ENCODE peak calls at places on chromosome 17, in six cellular contexts. M, F, G, W, Y and U are unnamed samples.

GRCh38 chr17:31733326-31733725 is 125.7 kb downstream of the COPRS start:
- DNase-seq in M (no peak), F (no peak), G (peak), W (no peak), Y (no peak), U (no peak)

GRCh38 chr17:45235071-45236001 is 13.7 kb downstream of the FMNL1 start:
- DNase-seq in M (peak), F (peak), G (peak), W (peak), Y (peak), U (peak)

GRCh38 chr17:40356906-40357861 is 7.4 kb downstream of the GJD3 start:
- DNase-seq in M (no peak), F (no peak), G (no peak), W (no peak), Y (no peak), U (no peak)

GRCh38 chr17:60077672-60078519 is 825 bp downstream of the HEATR6 start:
- DNase-seq in M (no peak), F (no peak), G (no peak), W (peak), Y (no peak), U (peak)

GRCh38 chr17:40556884-40557414 is 8.3 kb downstream of the CCR7 start:
- DNase-seq in M (no peak), F (no peak), G (no peak), W (no peak), Y (peak), U (no peak)

GRCh38 chr17:7280519-7281073 is 922 bp upstream of the SLC2A4 start:
- DNase-seq in M (peak), F (peak), G (peak), W (peak), Y (peak), U (peak)

GRCh38 chr17:44489581-44489980 is 13.6 kb downstream of the GPATCH8 start:
- DNase-seq in M (no peak), F (no peak), G (no peak), W (no peak), Y (no peak), U (no peak)

GRCh38 chr17:52157161-52157560 is 1.4 kb downstream of the CA10 start:
- DNase-seq in M (no peak), F (no peak), G (no peak), W (no peak), Y (no peak), U (no peak)

DNA sequence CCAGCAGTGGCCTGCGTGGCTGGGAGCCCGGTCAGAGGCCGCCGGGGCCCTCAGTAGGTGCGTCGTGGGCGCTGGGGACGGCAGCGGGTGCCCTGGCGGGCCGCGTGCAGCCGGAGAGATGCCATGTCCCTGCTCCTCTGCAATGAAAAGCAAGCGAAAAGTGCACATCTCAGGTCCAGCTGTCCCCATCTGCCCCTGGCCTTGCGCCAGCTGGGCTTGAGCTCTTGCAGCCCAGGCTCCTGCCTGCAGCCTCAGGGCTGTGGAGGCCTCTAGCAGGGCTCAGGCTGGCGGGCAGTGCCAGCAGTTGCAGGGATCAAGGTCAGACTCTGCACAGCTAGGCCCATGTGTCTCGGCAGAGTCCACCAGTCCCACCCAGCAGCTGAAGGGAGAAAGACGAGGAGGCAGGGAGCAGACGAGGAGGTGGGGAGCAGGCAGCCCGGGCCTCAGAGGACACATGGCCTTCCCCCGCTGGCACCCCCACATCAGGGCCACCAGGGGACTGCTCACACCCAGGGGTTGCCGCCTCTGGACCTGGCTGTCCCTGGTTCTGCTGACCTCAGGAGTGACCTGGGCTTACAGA is 11.2 kb downstream of the SLC16A3 start:
- DNase-seq in M (no peak), F (no peak), G (no peak), W (no peak), Y (no peak), U (peak)
- TF ChIP-seq CTCF in M (no peak), F (no peak), G (no peak), W (no peak), Y (no peak), U (no peak)

GRCh38 chr17:64028874-64029464 is 8.5 kb upstream of the ICAM2 start:
- DNase-seq in M (peak), F (peak), G (peak), W (peak), Y (peak), U (peak)

GRCh38 chr17:64022631-64023063 is 2.2 kb upstream of the ICAM2 start:
- DNase-seq in M (no peak), F (no peak), G (no peak), W (no peak), Y (no peak), U (no peak)

GRCh38 chr17:64024215-64024654 is 3.8 kb upstream of the ICAM2 start:
- DNase-seq in M (no peak), F (no peak), G (no peak), W (peak), Y (no peak), U (no peak)

GRCh38 chr17:64025732-64026294 is 5.4 kb upstream of the ICAM2 start:
- DNase-seq in M (peak), F (peak), G (peak), W (peak), Y (peak), U (peak)

GRCh38 chr17:64024781-64025731 is 4.6 kb upstream of the ICAM2 start:
- DNase-seq in M (no peak), F (no peak), G (peak), W (no peak), Y (no peak), U (peak)
- H3K4me3 ChIP-seq in M (no peak), F (no peak), G (no peak), W (no peak), Y (no peak), U (no peak)

DNA sequence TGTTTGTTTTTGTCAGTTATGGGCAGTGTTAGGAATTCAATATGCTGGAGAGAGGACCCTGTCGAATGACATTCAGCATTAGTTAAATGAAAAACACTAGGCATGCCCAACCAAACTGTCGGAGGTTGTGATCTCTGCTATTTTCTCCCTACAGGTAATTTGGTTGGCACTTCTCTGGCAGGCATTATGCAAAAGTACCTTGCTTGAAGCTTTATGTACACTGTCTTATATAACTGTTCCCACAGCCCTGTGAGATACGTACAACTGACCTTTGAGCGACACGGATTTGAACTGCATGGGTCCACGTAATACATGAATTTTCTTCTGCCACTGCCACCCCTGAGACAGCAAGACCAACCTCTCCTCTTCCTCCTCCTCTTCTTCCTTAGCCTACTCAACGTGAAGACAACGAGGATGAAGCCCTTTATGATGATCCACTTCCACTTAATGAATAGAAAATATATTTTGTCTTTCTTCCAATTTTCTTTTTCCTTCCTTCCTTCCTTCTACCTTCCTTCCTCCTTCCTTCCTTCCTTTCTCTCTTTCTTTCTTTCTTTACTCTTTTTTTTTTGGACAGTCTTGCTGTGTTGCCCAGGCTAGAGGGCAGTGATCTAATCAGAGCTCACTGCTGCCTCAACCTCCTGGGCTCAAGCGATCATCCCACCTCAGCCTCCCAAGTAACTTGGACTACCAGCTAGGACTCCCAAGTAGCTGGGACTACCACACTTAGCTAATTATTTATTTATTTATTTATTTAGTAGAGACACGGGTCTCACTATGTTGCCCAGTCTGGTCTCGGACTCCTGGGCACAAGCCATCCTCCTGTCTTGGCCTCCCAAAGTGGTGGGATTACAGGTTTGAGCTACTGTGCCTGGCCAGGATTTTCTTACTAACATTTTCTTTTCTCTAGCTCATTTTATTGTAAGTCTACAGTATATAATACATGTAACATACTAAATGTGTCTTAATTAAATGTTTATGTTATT is 77.3 kb downstream of the WIPI1 start:
- DNase-seq in M (no peak), F (no peak), G (no peak), W (no peak), Y (no peak), U (no peak)
- TF ChIP-seq CTCF in M (no peak), F (no peak), G (no peak), W (no peak), Y (no peak), U (no peak)

GRCh38 chr17:74775409-74776043 is 619 bp downstream of the NAT9 start:
- DNase-seq in M (no peak), F (no peak), G (no peak), W (no peak), Y (no peak), U (no peak)
- H3K4me3 ChIP-seq in M (peak), F (peak), G (peak), W (peak), Y (peak), U (peak)

DNA sequence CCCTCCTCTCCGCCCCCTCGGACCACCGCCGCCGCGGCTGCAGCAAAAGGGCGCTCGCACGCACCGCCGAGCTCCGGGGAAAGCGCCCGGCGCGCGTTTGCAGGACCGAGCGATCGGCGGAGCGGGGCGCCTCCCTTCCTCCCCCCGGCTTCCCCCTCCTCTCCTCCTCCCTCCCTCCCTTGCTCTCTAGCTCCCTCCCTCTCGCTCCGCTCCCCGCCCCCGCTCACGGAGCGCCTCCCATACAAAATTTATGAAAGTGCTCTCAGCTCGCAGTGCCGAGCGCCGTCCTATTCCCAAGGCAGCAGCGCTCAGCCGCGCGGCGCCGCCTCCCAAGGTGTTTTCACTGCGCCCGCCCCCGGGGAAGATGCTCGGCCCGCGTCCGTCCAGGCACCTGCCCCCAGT is at the start of gene RTN4RL1:
- DNase-seq in M (peak), F (no peak), G (peak), W (peak), Y (peak), U (no peak)
- TF ChIP-seq CTCF in M (no peak), F (no peak), G (no peak), W (no peak), Y (no peak), U (no peak)

DNA sequence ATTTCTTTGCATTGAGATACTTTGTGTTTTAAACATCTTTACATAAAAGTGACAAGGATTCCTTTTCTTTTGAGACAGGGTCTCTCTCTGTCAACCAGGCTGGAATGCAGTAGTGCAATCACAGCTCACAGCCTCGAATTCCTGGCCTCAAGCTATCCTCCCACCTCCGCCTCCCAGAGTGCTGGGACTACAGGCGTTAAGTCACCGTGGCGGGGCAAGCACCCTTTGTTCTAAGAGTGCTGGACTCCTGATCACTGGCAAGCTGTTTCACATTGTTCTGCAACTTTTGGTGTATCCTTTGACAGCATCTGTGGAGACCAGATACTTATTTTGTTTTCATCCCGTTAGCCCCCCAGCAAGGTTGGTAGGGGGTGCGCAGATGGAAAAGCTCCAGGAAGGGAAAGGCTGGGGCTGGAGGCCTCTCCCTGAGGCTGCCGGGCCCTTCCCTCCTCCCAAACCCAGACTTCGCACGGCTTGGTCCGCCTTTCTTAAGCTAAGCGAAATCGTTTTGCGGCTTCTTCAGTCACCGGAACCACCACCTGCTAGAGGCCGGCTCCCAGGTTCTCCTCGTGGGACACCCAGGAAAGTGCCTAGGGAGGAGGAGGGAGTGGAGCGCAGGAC is 1.1 kb downstream of the ST6GALNAC2 start:
- DNase-seq in M (peak), F (no peak), G (no peak), W (no peak), Y (no peak), U (no peak)
- H3K4me3 ChIP-seq in M (peak), F (peak), G (peak), W (no peak), Y (peak), U (peak)

GRCh38 chr17:28675980-28676379 is 14.0 kb downstream of the SUPT6H start:
- DNase-seq in M (peak), F (no peak), G (no peak), W (peak), Y (no peak), U (peak)
- TF ChIP-seq CTCF in M (peak), F (peak), G (no peak), W (peak), Y (no peak), U (no peak)

GRCh38 chr17:33750943-33751701 is 458.0 kb upstream of the ASIC2 start:
- DNase-seq in M (peak), F (peak), G (peak), W (peak), Y (peak), U (peak)
- H3K4me3 ChIP-seq in M (no peak), F (no peak), G (no peak), W (no peak), Y (peak), U (peak)

GRCh38 chr17:13014801-13015200 is 3.0 kb downstream of the ELAC2 start:
- DNase-seq in M (no peak), F (no peak), G (no peak), W (no peak), Y (no peak), U (no peak)

GRCh38 chr17:13016881-13017622 is 775 bp downstream of the ELAC2 start:
- DNase-seq in M (peak), F (no peak), G (no peak), W (peak), Y (no peak), U (no peak)

DNA sequence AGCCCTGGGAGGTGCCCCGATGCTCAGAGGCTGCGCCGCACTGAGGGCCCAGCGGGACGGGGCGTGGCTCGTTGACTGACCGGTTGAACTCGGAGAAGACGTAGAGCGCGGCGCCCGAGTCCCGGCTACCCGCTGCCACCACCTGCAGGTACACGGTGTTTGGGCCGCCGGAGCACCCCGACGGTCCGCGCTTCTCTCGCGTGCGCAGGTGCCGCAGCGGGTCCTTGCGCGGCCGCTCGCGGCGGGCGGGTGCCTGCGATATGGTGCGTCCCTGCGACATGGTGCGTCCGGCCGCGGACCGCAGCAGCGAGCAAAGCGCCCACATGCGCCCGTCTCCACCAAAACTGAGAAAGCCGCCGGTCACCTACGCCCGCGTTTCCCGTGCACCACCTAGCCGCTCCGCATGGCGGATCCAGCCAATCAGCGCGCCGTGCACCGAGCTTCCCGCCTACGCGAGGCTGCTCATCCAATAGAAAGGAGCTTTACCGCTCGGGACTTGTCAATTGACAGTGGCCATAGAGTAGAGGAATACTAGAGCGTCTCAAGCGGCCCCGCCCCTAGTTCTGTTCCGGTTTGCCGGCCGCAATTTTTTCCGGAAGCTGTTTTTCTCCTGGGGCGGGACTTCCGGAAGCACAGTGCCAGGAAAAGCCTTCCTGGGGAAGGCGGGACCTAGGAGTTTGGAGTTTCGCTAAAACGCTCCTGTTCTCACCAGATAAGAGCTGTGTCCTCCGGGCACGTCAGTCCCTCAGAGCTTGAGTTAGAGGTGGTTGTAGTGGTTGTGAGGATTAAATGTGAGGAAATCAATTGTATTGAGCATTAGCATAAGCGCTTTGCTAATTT is at the start of gene ELAC2:
- DNase-seq in M (peak), F (peak), G (peak), W (peak), Y (peak), U (peak)
- TF ChIP-seq CTCF in M (peak), F (no peak), G (no peak), W (no peak), Y (no peak), U (no peak)

DNA sequence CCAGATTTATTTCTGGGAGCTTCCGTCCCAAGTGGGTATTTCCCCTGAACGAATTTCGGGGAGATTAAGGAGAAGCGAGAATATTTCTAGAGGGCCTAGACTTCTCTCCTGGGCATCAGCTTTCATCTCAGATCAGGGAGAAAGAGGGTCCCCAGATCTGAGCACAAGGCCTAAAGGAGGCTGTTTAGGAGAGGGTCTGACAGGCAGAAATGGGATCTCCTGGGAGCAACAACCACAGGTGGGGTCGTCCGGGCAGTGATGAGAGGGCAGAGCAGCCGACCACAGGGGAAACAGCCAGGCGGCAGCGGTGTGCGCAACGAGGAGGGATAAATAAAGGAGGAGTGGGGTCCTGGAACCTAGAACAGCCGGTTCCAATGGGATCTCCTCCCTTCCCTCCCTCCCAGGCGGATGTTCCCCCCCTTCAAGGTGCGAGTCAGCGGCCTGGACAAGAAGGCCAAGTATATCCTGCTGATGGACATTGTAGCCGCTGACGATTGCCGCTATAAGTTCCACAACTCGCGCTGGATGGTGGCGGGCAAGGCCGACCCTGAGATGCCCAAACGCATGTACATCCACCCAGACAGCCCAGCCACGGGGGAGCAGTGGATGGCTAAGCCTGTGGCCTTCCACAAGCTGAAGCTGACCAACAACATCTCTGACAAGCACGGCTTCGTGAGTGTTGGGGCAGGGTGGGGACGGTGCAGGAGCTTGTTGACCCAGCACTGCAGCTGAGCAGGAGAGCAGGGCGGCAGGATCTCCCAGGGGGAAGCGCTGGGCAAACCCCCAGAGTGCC is 1.8 kb downstream of the TBX2 start:
- DNase-seq in M (no peak), F (no peak), G (peak), W (no peak), Y (no peak), U (no peak)
- H3K4me3 ChIP-seq in M (no peak), F (peak), G (peak), W (no peak), Y (peak), U (peak)